ENCODE peak calls at places on chromosomes 3 and 15, in seven cellular contexts. One of them, this sample, is unnamed.

GRCh38 chr3:104831076-104831475 is 535.6 kb upstream of the ALCAM start:
- DNase-seq in mesenchymal stem cell: no peak
- DNase-seq in dorsolateral prefrontal cortex: no peak
- DNase-seq in vagina: no peak
- DNase-seq in caudate nucleus: no peak
- DNase-seq in A673: no peak
- DNase-seq in CD4-positive, alpha-beta memory T cell: no peak
- DNase-seq in this sample: no peak

GRCh38 chr3:9552252-9552999 is 1.2 kb downstream of the LHFPL4 start:
- DNase-seq in mesenchymal stem cell: peak
- DNase-seq in dorsolateral prefrontal cortex: no peak
- DNase-seq in vagina: no peak
- DNase-seq in caudate nucleus: no peak
- DNase-seq in A673: peak
- DNase-seq in CD4-positive, alpha-beta memory T cell: peak
- DNase-seq in this sample: peak

GRCh38 chr3:50321844-50322385 is 630 bp downstream of the HYAL2 start:
- DNase-seq in mesenchymal stem cell: no peak
- DNase-seq in dorsolateral prefrontal cortex: no peak
- DNase-seq in vagina: no peak
- DNase-seq in caudate nucleus: no peak
- DNase-seq in A673: no peak
- DNase-seq in CD4-positive, alpha-beta memory T cell: no peak
- DNase-seq in this sample: no peak

GRCh38 chr15:64337761-64338160 is 18.2 kb downstream of the CSNK1G1 start:
- DNase-seq in mesenchymal stem cell: peak
- DNase-seq in dorsolateral prefrontal cortex: no peak
- DNase-seq in vagina: no peak
- DNase-seq in caudate nucleus: no peak
- DNase-seq in A673: no peak
- DNase-seq in CD4-positive, alpha-beta memory T cell: no peak
- DNase-seq in this sample: no peak

GRCh38 chr15:43121863-43122262 is 11.5 kb upstream of the TMEM62 start:
- DNase-seq in mesenchymal stem cell: no peak
- DNase-seq in dorsolateral prefrontal cortex: no peak
- DNase-seq in vagina: no peak
- DNase-seq in caudate nucleus: no peak
- DNase-seq in A673: no peak
- DNase-seq in CD4-positive, alpha-beta memory T cell: no peak
- DNase-seq in this sample: no peak

GRCh38 chr15:60695713-60696522 is 217.0 kb upstream of the ICE2 start:
- DNase-seq in mesenchymal stem cell: peak
- DNase-seq in dorsolateral prefrontal cortex: no peak
- DNase-seq in vagina: no peak
- DNase-seq in caudate nucleus: no peak
- DNase-seq in A673: no peak
- DNase-seq in CD4-positive, alpha-beta memory T cell: no peak
- DNase-seq in this sample: peak

GRCh38 chr15:101156509-101157159 is 95.2 kb downstream of the CHSY1 start:
- DNase-seq in mesenchymal stem cell: peak
- DNase-seq in dorsolateral prefrontal cortex: no peak
- DNase-seq in vagina: no peak
- DNase-seq in caudate nucleus: no peak
- DNase-seq in A673: peak
- DNase-seq in CD4-positive, alpha-beta memory T cell: no peak
- DNase-seq in this sample: peak

GRCh38 chr3:129016366-129016724 is 15.2 kb downstream of the EFCC1 start:
- DNase-seq in mesenchymal stem cell: no peak
- DNase-seq in dorsolateral prefrontal cortex: no peak
- DNase-seq in vagina: no peak
- DNase-seq in caudate nucleus: no peak
- DNase-seq in A673: no peak
- DNase-seq in CD4-positive, alpha-beta memory T cell: peak
- DNase-seq in this sample: no peak

GRCh38 chr15:70258369-70259029 is 160.8 kb upstream of the TLE3 start:
- DNase-seq in mesenchymal stem cell: no peak
- DNase-seq in dorsolateral prefrontal cortex: no peak
- DNase-seq in vagina: no peak
- DNase-seq in caudate nucleus: no peak
- DNase-seq in A673: no peak
- DNase-seq in CD4-positive, alpha-beta memory T cell: peak
- DNase-seq in this sample: no peak

GRCh38 chr3:44065311-44065710 is 176.4 kb upstream of the TOPAZ1 start:
- DNase-seq in mesenchymal stem cell: no peak
- DNase-seq in dorsolateral prefrontal cortex: no peak
- DNase-seq in vagina: peak
- DNase-seq in caudate nucleus: no peak
- DNase-seq in A673: peak
- DNase-seq in CD4-positive, alpha-beta memory T cell: no peak
- DNase-seq in this sample: no peak

GRCh38 chr3:116864627-116864927 is 155.0 kb downstream of the TUSC7 start:
- DNase-seq in mesenchymal stem cell: no peak
- DNase-seq in dorsolateral prefrontal cortex: no peak
- DNase-seq in vagina: no peak
- DNase-seq in caudate nucleus: no peak
- DNase-seq in A673: no peak
- DNase-seq in CD4-positive, alpha-beta memory T cell: no peak
- DNase-seq in this sample: no peak

GRCh38 chr3:58429657-58430056 is 4.0 kb downstream of the PDHB start:
- DNase-seq in mesenchymal stem cell: no peak
- DNase-seq in dorsolateral prefrontal cortex: no peak
- DNase-seq in vagina: no peak
- DNase-seq in caudate nucleus: no peak
- DNase-seq in A673: no peak
- DNase-seq in CD4-positive, alpha-beta memory T cell: no peak
- DNase-seq in this sample: no peak

GRCh38 chr3:50194128-50194902 is 2.9 kb downstream of the GNAT1 start:
- DNase-seq in mesenchymal stem cell: peak
- DNase-seq in dorsolateral prefrontal cortex: peak
- DNase-seq in vagina: no peak
- DNase-seq in caudate nucleus: peak
- DNase-seq in A673: peak
- DNase-seq in CD4-positive, alpha-beta memory T cell: peak
- DNase-seq in this sample: peak

GRCh38 chr3:133197619-133198018 is 159.4 kb downstream of the TMEM108 start:
- DNase-seq in mesenchymal stem cell: no peak
- DNase-seq in dorsolateral prefrontal cortex: no peak
- DNase-seq in vagina: no peak
- DNase-seq in caudate nucleus: no peak
- DNase-seq in A673: no peak
- DNase-seq in CD4-positive, alpha-beta memory T cell: no peak
- DNase-seq in this sample: no peak
- H3K27ac ChIP-seq in mesenchymal stem cell: no peak
- H3K27ac ChIP-seq in dorsolateral prefrontal cortex: no peak
- H3K27ac ChIP-seq in vagina: no peak
- H3K27ac ChIP-seq in caudate nucleus: no peak
- H3K27ac ChIP-seq in A673: no peak
- H3K27ac ChIP-seq in CD4-positive, alpha-beta memory T cell: no peak
- H3K27ac ChIP-seq in this sample: no peak

GRCh38 chr3:151085227-151085888 is at the start of gene MED12L:
- DNase-seq in mesenchymal stem cell: peak
- DNase-seq in dorsolateral prefrontal cortex: peak
- DNase-seq in vagina: no peak
- DNase-seq in caudate nucleus: peak
- DNase-seq in A673: peak
- DNase-seq in CD4-positive, alpha-beta memory T cell: peak
- DNase-seq in this sample: peak
- H3K27ac ChIP-seq in mesenchymal stem cell: no peak
- H3K27ac ChIP-seq in dorsolateral prefrontal cortex: peak
- H3K27ac ChIP-seq in vagina: peak
- H3K27ac ChIP-seq in caudate nucleus: peak
- H3K27ac ChIP-seq in A673: no peak
- H3K27ac ChIP-seq in CD4-positive, alpha-beta memory T cell: no peak
- H3K27ac ChIP-seq in this sample: no peak

DNA sequence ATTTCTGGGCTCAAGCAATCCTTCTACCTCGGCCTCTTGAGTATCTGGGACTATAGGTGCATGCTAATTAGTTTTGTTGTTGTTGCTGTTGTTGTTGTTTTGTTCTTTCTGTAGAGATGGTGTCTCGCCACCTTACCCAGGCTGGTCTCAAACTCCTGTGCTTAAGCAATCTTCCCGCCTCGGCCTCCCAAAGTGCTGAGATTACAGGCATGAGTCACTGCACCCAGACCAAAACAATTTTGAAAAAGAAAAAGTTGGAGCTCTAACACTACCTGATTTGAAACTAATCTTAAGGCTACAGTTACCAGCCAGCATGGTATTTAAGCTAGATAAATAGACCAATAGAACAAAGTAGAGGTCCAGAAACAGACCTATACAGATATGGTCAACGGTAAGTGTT is 29.8 kb downstream of the KPNA1 start:
- DNase-seq in mesenchymal stem cell: peak
- DNase-seq in dorsolateral prefrontal cortex: no peak
- DNase-seq in vagina: no peak
- DNase-seq in caudate nucleus: no peak
- DNase-seq in A673: no peak
- DNase-seq in CD4-positive, alpha-beta memory T cell: no peak
- DNase-seq in this sample: peak
- H3K27ac ChIP-seq in mesenchymal stem cell: peak
- H3K27ac ChIP-seq in dorsolateral prefrontal cortex: no peak
- H3K27ac ChIP-seq in vagina: no peak
- H3K27ac ChIP-seq in caudate nucleus: no peak
- H3K27ac ChIP-seq in A673: no peak
- H3K27ac ChIP-seq in CD4-positive, alpha-beta memory T cell: no peak
- H3K27ac ChIP-seq in this sample: no peak

GRCh38 chr3:32100465-32100864 is 6.0 kb upstream of the GPD1L start:
- DNase-seq in mesenchymal stem cell: no peak
- DNase-seq in dorsolateral prefrontal cortex: no peak
- DNase-seq in vagina: no peak
- DNase-seq in caudate nucleus: no peak
- DNase-seq in A673: no peak
- DNase-seq in CD4-positive, alpha-beta memory T cell: no peak
- DNase-seq in this sample: no peak
- H3K27ac ChIP-seq in mesenchymal stem cell: no peak
- H3K27ac ChIP-seq in dorsolateral prefrontal cortex: no peak
- H3K27ac ChIP-seq in vagina: no peak
- H3K27ac ChIP-seq in caudate nucleus: no peak
- H3K27ac ChIP-seq in A673: no peak
- H3K27ac ChIP-seq in CD4-positive, alpha-beta memory T cell: no peak
- H3K27ac ChIP-seq in this sample: no peak

DNA sequence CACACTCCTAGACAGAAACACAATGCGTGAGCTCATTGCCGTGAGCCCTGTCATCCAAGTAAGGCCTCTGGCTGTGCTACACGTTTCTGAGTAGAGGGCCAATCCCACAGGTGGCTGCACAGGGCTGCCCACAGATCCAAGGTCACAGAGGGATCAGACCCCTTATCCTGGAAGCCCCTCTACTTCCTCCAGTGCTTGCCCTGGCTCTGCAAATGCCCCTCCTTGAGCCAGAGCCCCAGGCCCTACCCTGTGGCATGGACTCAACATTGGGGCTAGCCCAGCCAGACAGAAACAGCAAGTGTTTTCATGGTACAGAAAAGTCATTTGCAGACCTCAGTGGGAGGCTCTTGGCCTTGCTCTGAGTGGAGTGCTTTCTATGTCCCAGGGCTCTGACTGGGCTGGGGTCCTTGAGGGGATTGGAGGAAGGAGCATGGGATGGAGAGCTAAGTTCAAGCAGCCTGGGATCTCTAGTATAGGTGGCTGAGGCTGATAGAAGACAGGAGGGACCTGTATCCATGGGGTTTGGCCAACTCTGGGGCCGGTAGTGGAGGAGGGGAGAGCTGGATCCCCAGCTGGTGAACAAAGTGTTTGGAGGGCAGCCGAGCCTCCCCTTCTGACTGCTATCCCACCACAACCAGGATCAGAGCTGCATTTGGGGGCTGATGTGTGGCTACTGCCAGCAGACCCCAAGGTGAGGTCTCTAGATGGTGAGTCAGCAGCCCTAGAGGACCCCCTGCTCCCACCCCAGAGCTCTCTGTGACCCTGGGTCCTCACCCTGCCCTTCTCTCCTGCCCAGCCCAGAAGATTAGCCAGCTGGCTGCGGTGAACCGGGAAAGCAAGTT is 38.7 kb downstream of the GOLGA6A start:
- DNase-seq in mesenchymal stem cell: no peak
- DNase-seq in dorsolateral prefrontal cortex: no peak
- DNase-seq in vagina: peak
- DNase-seq in caudate nucleus: no peak
- DNase-seq in A673: no peak
- DNase-seq in CD4-positive, alpha-beta memory T cell: no peak
- DNase-seq in this sample: no peak
- H3K27ac ChIP-seq in mesenchymal stem cell: no peak
- H3K27ac ChIP-seq in dorsolateral prefrontal cortex: no peak
- H3K27ac ChIP-seq in vagina: peak
- H3K27ac ChIP-seq in caudate nucleus: no peak
- H3K27ac ChIP-seq in A673: no peak
- H3K27ac ChIP-seq in CD4-positive, alpha-beta memory T cell: no peak
- H3K27ac ChIP-seq in this sample: no peak

This sample was measured in brain microvascular endothelial cell.